ENCODE peak calls at places on chromosomes 1 and 21, in eight cellular contexts. S is astrocyte of the spinal cord; W is breast epithelium; N is GM13976; U is CD8-positive, alpha-beta T cell; O is testis; T is upper lobe of right lung; A is right atrium auricular region. B is an unnamed sample.

GRCh38 chr1:153919879-153920852 is 2.6 kb downstream of the GATAD2B start:
- DNase-seq in A (no peak), T (peak), N (peak), S (peak), W (no peak), U (peak), O (no peak), B (no peak)

GRCh38 chr1:17601643-17602382 is 62.3 kb downstream of the ARHGEF10L start:
- DNase-seq in A (no peak), O (no peak), W (no peak), T (no peak), U (no peak), S (no peak), N (no peak), B (peak)

GRCh38 chr1:227459326-227459841 is 104.0 kb upstream of the ZNF678 start:
- DNase-seq in O (no peak), N (no peak), A (no peak), U (no peak), S (no peak), W (no peak), T (no peak), B (no peak)

GRCh38 chr1:51086496-51087271 is 15.3 kb upstream of the C1orf185 start:
- DNase-seq in S (no peak), A (no peak), N (no peak), U (no peak), O (no peak), W (no peak), T (no peak), B (no peak)

GRCh38 chr1:14987829-14988603 is 165.5 kb upstream of the TMEM51 start:
- DNase-seq in A (peak), T (no peak), S (no peak), U (no peak), W (no peak), N (no peak), O (peak), B (no peak)

GRCh38 chr1:88274431-88274830 is 409.6 kb upstream of the PKN2 start:
- DNase-seq in U (no peak), N (no peak), T (no peak), O (no peak), S (no peak), A (no peak), W (no peak), B (no peak)

GRCh38 chr1:206116191-206116872 is 856 bp downstream of the AVPR1B start:
- DNase-seq in T (no peak), O (no peak), N (no peak), A (peak), S (no peak), W (no peak), U (no peak), B (no peak)

GRCh38 chr1:246753670-246754535 is 29.7 kb downstream of the SCCPDH start:
- DNase-seq in A (no peak), W (no peak), S (peak), T (no peak), N (peak), O (peak), U (peak), B (no peak)

GRCh38 chr1:3184666-3185065 is 115.7 kb downstream of the PRDM16 start:
- DNase-seq in U (no peak), S (no peak), N (no peak), A (no peak), W (no peak), T (no peak), O (no peak), B (no peak)

GRCh38 chr1:244361764-244362473 is 89.8 kb downstream of the ADSS2 start:
- DNase-seq in N (no peak), T (no peak), U (no peak), S (peak), W (no peak), A (no peak), O (no peak), B (no peak)

GRCh38 chr1:159439422-159439821 is at the start of gene OR10J1:
- DNase-seq in O (no peak), S (no peak), N (no peak), A (no peak), U (no peak), T (no peak), W (no peak), B (no peak)

GRCh38 chr1:84280908-84281307 is 20.6 kb upstream of the SAMD13 start:
- DNase-seq in A (no peak), T (no peak), U (no peak), W (no peak), O (no peak), N (no peak), S (no peak), B (no peak)

GRCh38 chr1:204150702-204151561 is 912 bp downstream of the ETNK2 start:
- DNase-seq in U (peak), O (peak), S (no peak), W (no peak), N (no peak), T (no peak), A (peak), B (peak)

GRCh38 chr1:200530551-200531261 is 89.8 kb downstream of the KIF14 start:
- DNase-seq in O (no peak), A (no peak), N (no peak), T (no peak), U (peak), W (no peak), S (no peak), B (no peak)

GRCh38 chr1:225470210-225470609 is 42.4 kb upstream of the LBR start:
- DNase-seq in W (no peak), U (no peak), S (no peak), T (peak), N (no peak), O (no peak), A (no peak), B (no peak)

GRCh38 chr1:43691871-43692815 is 15.2 kb upstream of the ST3GAL3 start:
- DNase-seq in U (no peak), T (no peak), A (no peak), W (no peak), N (no peak), O (peak), S (no peak), B (no peak)

GRCh38 chr1:50308883-50309282 is 114.4 kb downstream of the DMRTA2 start:
- DNase-seq in O (peak), W (no peak), N (peak), A (no peak), U (no peak), S (peak), T (no peak), B (no peak)

GRCh38 chr1:77282187-77282865 is 507 bp downstream of the AK5 start:
- DNase-seq in O (no peak), N (peak), A (no peak), U (peak), S (peak), W (no peak), T (peak), B (peak)

GRCh38 chr1:31432592-31433395 is 19.8 kb downstream of the SERINC2 start:
- DNase-seq in A (no peak), O (no peak), S (no peak), N (peak), W (no peak), U (no peak), T (no peak), B (no peak)

GRCh38 chr1:12014141-12014981 is 4.9 kb upstream of the MIIP start:
- DNase-seq in W (no peak), A (no peak), U (no peak), T (no peak), N (no peak), O (peak), S (no peak), B (no peak)

GRCh38 chr1:35047188-35047858 is 15.6 kb upstream of the ZMYM6 start:
- DNase-seq in A (no peak), O (no peak), N (no peak), W (no peak), T (no peak), S (peak), U (no peak), B (no peak)

GRCh38 chr1:81428998-81429397 is 371.7 kb upstream of the ADGRL2 start:
- DNase-seq in T (no peak), A (no peak), U (no peak), S (no peak), W (no peak), O (no peak), N (no peak), B (no peak)

GRCh38 chr1:63691672-63692425 is 82.0 kb upstream of the ROR1 start:
- DNase-seq in U (no peak), N (peak), A (peak), W (no peak), S (peak), O (peak), T (no peak), B (no peak)

GRCh38 chr21:43973634-43973955 is 38.5 kb upstream of the TRAPPC10 start:
- DNase-seq in U (no peak), O (no peak), W (no peak), A (no peak), T (no peak), N (no peak), S (no peak), B (no peak)

GRCh38 chr1:156072251-156072650 is 10.0 kb downstream of the MEX3A start:
- DNase-seq in A (no peak), T (no peak), U (no peak), N (no peak), O (no peak), S (no peak), W (no peak), B (no peak)

GRCh38 chr1:216293673-216294072 is 129.6 kb downstream of the USH2A start:
- DNase-seq in W (no peak), A (no peak), U (no peak), N (no peak), S (peak), O (no peak), T (no peak), B (no peak)

GRCh38 chr21:37339527-37339889 is 27.1 kb upstream of the DYRK1A start:
- DNase-seq in N (no peak), T (no peak), A (no peak), O (no peak), S (no peak), W (no peak), U (no peak), B (no peak)

GRCh38 chr1:165842363-165843129 is 15.1 kb downstream of the UCK2 start:
- DNase-seq in N (no peak), W (no peak), O (no peak), S (peak), U (no peak), A (no peak), T (no peak), B (no peak)

GRCh38 chr1:199546323-199546722 is 481.2 kb upstream of the NR5A2 start:
- DNase-seq in U (no peak), A (no peak), W (no peak), O (no peak), T (no peak), S (peak), N (no peak), B (no peak)

GRCh38 chr1:105793541-105794146 is 1262.8 kb upstream of the PRMT6 start:
- DNase-seq in W (no peak), O (peak), S (peak), U (no peak), N (peak), T (no peak), A (no peak), B (no peak)

DNA sequence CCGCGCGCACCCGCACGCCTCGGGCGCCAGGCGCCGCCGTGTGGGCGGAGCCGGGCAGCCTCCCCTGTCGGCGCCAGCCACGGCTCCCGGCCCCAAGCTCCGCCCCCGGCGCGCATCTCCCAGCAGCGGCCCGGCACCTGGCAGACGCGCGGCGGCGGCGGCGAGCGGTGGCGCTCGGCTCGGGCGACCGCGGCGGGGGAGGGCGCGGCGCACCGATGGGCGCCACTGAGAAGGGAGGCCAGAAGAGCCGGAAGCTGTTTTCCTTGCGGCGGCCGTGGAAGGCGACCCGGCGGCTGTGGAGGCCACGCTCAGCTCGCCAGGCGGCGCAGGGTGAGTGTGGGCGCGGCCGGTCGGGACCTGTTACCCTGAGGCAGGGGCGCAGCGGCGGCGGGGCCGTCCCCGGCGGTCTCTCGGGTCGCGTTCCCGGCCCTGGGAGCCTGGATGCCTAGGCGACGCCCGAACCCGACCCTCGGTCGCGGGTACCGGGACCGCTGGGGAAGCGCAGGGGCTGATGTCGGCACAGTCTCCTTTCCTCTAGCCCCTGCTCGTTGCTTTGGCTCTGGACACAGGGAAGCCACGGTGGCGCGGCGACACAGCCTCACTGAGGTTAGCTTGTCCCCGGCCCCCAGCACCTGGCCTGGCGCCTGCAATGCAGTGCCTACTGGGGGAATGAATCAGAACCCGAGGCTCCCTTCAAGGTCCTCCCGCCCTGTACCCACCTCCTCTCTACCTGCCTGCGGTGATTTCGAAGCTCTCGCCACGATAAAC is 54.8 kb upstream of the DNAJC6 start:
- DNase-seq in W (peak), U (peak), S (peak), A (no peak), O (peak), T (peak), N (peak), B (peak)
- TF ChIP-seq CTCF in W (no peak), U (no peak), S (peak), A (no peak), O (no peak), T (peak), N (no peak), B (peak)

GRCh38 chr21:34688145-34688544 is 19.4 kb downstream of the CLIC6 start:
- DNase-seq in W (no peak), U (no peak), A (no peak), S (peak), O (no peak), T (no peak), N (no peak), B (no peak)
- TF ChIP-seq CTCF in W (no peak), U (no peak), A (no peak), S (peak), O (no peak), T (no peak), N (peak), B (no peak)

DNA sequence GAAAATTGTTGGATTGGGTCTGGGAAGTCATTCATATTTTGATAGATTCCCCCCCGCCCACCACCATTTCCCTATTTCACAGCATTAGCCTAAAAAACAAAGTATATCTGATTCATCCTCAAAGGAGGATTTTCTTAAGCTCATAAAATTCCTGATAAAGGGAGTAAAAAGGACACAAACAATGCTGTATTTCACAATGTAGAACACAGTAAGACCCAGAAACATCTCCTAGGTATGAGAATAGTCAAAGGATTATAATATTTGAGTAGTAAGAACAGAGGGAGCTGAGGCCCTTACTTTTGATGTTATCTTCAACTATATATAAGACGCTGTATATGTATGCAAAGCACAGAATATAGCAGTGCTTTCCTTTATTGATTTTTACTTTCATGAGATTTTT is 225.3 kb downstream of the TGFB2 start:
- DNase-seq in U (no peak), T (no peak), W (no peak), N (no peak), A (no peak), S (no peak), O (no peak), B (no peak)
- TF ChIP-seq CTCF in U (no peak), T (no peak), W (no peak), N (no peak), A (no peak), S (no peak), O (no peak), B (no peak)

DNA sequence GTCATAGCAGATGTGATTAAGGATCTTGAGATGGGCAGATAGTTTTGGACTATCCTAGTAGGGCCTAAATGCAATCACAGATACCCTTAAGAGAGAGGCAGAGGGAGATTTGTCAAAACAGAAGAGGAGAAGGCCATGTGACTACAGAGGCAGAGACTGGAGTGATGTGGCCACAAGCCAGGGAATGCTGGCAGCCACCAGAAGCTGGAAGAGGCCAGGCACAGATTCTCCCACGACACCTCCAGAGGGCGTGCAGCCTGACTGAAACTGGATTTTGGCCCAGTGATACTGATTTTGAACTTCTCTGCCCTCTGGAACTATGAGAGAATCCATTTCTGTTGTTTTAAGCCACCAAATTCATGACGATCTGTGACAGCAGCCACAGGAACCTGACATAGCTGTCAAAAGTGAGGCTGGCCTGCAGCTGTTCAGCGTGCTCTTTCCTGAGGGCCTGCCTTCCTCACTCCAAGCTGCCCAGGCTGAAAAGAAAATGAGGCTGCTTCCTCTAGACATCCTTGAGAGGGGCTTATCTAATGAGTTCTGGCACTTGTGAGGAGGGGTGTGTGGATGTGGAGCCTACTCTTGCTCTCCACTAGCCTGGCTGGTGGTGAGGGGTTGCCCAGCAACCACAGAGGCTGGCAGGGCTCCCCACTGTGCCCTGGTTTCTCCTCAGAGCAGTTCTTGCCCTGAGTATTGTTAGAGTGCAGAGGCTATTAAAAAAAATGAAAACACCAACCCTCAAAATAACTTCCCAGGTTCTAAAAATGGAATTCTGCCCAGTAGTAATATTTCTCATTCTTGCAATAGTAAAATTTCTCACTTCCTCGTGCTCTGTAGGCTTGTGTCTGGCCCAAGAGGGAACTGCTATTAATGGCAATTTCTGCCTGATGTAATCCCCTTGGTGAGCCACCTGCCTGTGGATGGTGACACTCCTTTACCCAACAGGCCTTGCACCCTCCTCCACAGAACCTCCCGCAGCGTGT is 52.4 kb upstream of the EPS8L3 start:
- DNase-seq in S (peak), U (no peak), O (no peak), A (no peak), T (no peak), W (no peak), N (peak), B (no peak)
- TF ChIP-seq CTCF in S (no peak), U (no peak), O (no peak), A (no peak), T (no peak), W (no peak), N (no peak), B (no peak)

DNA sequence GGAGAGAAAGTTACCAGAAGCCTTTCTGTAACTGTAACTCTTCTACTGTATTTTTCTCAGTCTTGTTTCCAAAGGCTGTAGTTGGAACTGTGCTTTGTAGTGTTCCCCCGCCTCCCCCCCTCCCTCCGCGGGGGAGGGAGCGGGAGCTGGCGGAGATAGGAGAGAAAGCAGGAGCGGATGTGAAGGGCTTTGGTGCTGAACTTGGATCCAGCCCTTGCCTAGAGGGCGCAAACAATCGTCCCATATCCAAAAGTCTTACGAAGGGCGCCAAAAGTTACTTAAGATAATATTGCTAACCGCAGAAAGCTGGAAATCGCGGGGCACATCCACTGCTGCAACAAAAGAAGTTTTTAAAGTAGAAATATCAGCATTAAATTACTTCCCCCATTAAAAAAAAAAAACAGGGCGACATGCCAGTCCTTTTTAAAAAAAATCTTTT is 2.4 kb upstream of the NFIA start:
- DNase-seq in O (peak), W (peak), N (no peak), S (peak), T (peak), U (no peak), A (peak), B (no peak)
- TF ChIP-seq CTCF in O (peak), W (no peak), N (no peak), S (peak), T (peak), U (no peak), A (peak), B (peak)

GRCh38 chr1:111669268-111669667 is 49.7 kb downstream of the RAP1A start:
- DNase-seq in T (no peak), N (no peak), A (no peak), W (no peak), S (no peak), O (no peak), U (no peak), B (no peak)

GRCh38 chr1:111660204-111661150 is 40.9 kb downstream of the RAP1A start:
- DNase-seq in O (no peak), W (no peak), T (no peak), S (no peak), N (no peak), A (no peak), U (no peak), B (no peak)

GRCh38 chr1:111666828-111667227 is 47.2 kb downstream of the RAP1A start:
- DNase-seq in T (no peak), W (no peak), A (no peak), N (no peak), S (no peak), O (no peak), U (no peak), B (no peak)

GRCh38 chr1:111665527-111665926 is 45.9 kb downstream of the RAP1A start:
- DNase-seq in T (no peak), N (no peak), U (no peak), A (no peak), S (no peak), O (no peak), W (no peak), B (no peak)
- TF ChIP-seq CTCF in T (no peak), N (no peak), U (no peak), A (no peak), S (no peak), O (no peak), W (no peak), B (no peak)

B was measured in chondrocyte.